ENCODE peak calls at places on chromosomes 7 and 10, in seven cellular contexts. B is sciatic nerve, H is SHP77, V is SK-N-SH, Q is foreskin melanocyte, U is lung microvascular endothelial cell, E is Peyer's patch. X is an unnamed sample.

GRCh38 chr7:41252551-41252950 is 450.3 kb downstream of the INHBA start:
- DNase-seq in B (no peak), H (no peak), V (no peak), Q (no peak), U (no peak), E (no peak), X (no peak)

GRCh38 chr10:122323941-122324675 is 50.4 kb upstream of the PLEKHA1 start:
- DNase-seq in B (no peak), H (no peak), V (no peak), Q (peak; percentile 58), U (no peak), E (peak; percentile 40), X (no peak)

GRCh38 chr10:23314835-23315239 is 29.8 kb downstream of the C10orf67 start:
- DNase-seq in B (no peak), H (no peak), V (peak; percentile 48), Q (peak; percentile 61), U (peak; percentile 75), E (peak; percentile 57), X (no peak)

GRCh38 chr10:49518982-49519578 is 19.8 kb downstream of the ERCC6 start:
- DNase-seq in B (no peak), H (no peak), V (peak; percentile 67), Q (peak; percentile 18), U (peak; percentile 63), E (no peak), X (no peak)

GRCh38 chr10:21807162-21807561 is 196.4 kb downstream of the DNAJC1 start:
- DNase-seq in B (no peak), H (no peak), V (no peak), Q (no peak), U (no peak), E (no peak), X (no peak)

GRCh38 chr7:5824297-5824610 is 42.8 kb upstream of the RNF216 start:
- DNase-seq in B (no peak), H (no peak), V (no peak), Q (no peak), U (no peak), E (no peak), X (no peak)

GRCh38 chr7:28688651-28689050 is 269.5 kb downstream of the TRIL start:
- DNase-seq in B (no peak), H (no peak), V (no peak), Q (peak; percentile 68), U (peak; percentile 31), E (no peak), X (no peak)

GRCh38 chr10:99279626-99280111 is 44.0 kb upstream of the HPSE2 start:
- DNase-seq in B (no peak), H (no peak), V (no peak), Q (no peak), U (no peak), E (no peak), X (no peak)

GRCh38 chr10:60282771-60283353 is 106.8 kb downstream of the ANK3 start:
- DNase-seq in B (no peak), H (no peak), V (no peak), Q (no peak), U (peak; percentile 81), E (no peak), X (no peak)

GRCh38 chr7:137544450-137545058 is 201.0 kb upstream of the PTN start:
- DNase-seq in B (no peak), H (no peak), V (peak; percentile 34), Q (no peak), U (no peak), E (no peak), X (no peak)

GRCh38 chr7:155809332-155809946 is 2.8 kb downstream of the SHH start:
- DNase-seq in B (no peak), H (no peak), V (no peak), Q (no peak), U (no peak), E (no peak), X (no peak)

GRCh38 chr7:130299909-130300308 is 6.9 kb downstream of the CPA4 start:
- DNase-seq in B (no peak), H (no peak), V (no peak), Q (peak; percentile 61), U (peak; percentile 10), E (no peak), X (no peak)

GRCh38 chr10:34698979-34699378 is 116.1 kb downstream of the PARD3 start:
- DNase-seq in B (no peak), H (no peak), V (no peak), Q (peak; percentile 69), U (peak; percentile 47), E (no peak), X (no peak)

GRCh38 chr10:34885901-34886300 is 70.8 kb upstream of the PARD3 start:
- DNase-seq in B (no peak), H (no peak), V (no peak), Q (peak; percentile 98), U (no peak), E (no peak), X (no peak)

GRCh38 chr10:102322914-102323313 is 72.6 kb upstream of the NFKB2 start:
- DNase-seq in B (no peak), H (no peak), V (no peak), Q (no peak), U (no peak), E (peak; percentile 59), X (no peak)

GRCh38 chr10:46096426-46096825 is 50.4 kb upstream of the MSMB start:
- DNase-seq in B (no peak), H (no peak), V (no peak), Q (no peak), U (no peak), E (no peak), X (no peak)

GRCh38 chr7:95772771-95773581 is 622 bp downstream of the DYNC1I1 start:
- DNase-seq in B (no peak), H (no peak), V (no peak), Q (no peak), U (peak; percentile 18), E (no peak), X (no peak)

X was measured in chondrocyte.